ENCODE peak calls at places on chromosome 17, in nine cellular contexts. One of them, this sample, is unnamed.
A peak's percentile ranks its signal among the peaks of the same experiment; 100 is the strongest.

GRCh38 chr17:61196799-61197198 is 202.8 kb upstream of the TBX2 start:
- DNase-seq in breast epithelium: no peak
- DNase-seq in mesenchymal stem cell: peak; percentile 34
- DNase-seq in trophoblast cell: no peak
- DNase-seq in left ventricle myocardium inferior: no peak
- DNase-seq in lung: no peak
- DNase-seq in effector memory CD4-positive, alpha-beta T cell: no peak
- DNase-seq in IMR-90: peak; percentile 9
- DNase-seq in body of pancreas: no peak
- DNase-seq in this sample: no peak

GRCh38 chr17:8861482-8862181 is 5.8 kb downstream of the PIK3R6 start:
- DNase-seq in breast epithelium: no peak
- DNase-seq in mesenchymal stem cell: no peak
- DNase-seq in trophoblast cell: no peak
- DNase-seq in left ventricle myocardium inferior: no peak
- DNase-seq in lung: no peak
- DNase-seq in effector memory CD4-positive, alpha-beta T cell: no peak
- DNase-seq in IMR-90: no peak
- DNase-seq in body of pancreas: no peak
- DNase-seq in this sample: no peak

GRCh38 chr17:35312790-35313711 is 60.4 kb downstream of the SLFN11 start:
- DNase-seq in breast epithelium: peak; percentile 42
- DNase-seq in mesenchymal stem cell: peak; percentile 68
- DNase-seq in trophoblast cell: peak; percentile 35
- DNase-seq in left ventricle myocardium inferior: peak; percentile 24
- DNase-seq in lung: peak; percentile 47
- DNase-seq in effector memory CD4-positive, alpha-beta T cell: peak; percentile 83
- DNase-seq in IMR-90: peak; percentile 73
- DNase-seq in body of pancreas: peak; percentile 55
- DNase-seq in this sample: peak; percentile 57

GRCh38 chr17:5399767-5400166 is 19.7 kb downstream of the NUP88 start:
- DNase-seq in breast epithelium: no peak
- DNase-seq in mesenchymal stem cell: no peak
- DNase-seq in trophoblast cell: no peak
- DNase-seq in left ventricle myocardium inferior: no peak
- DNase-seq in lung: no peak
- DNase-seq in effector memory CD4-positive, alpha-beta T cell: no peak
- DNase-seq in IMR-90: peak; percentile 17
- DNase-seq in body of pancreas: no peak
- DNase-seq in this sample: no peak

GRCh38 chr17:9880582-9880999 is 24.5 kb downstream of the RCVRN start:
- DNase-seq in breast epithelium: no peak
- DNase-seq in mesenchymal stem cell: no peak
- DNase-seq in trophoblast cell: no peak
- DNase-seq in left ventricle myocardium inferior: no peak
- DNase-seq in lung: no peak
- DNase-seq in effector memory CD4-positive, alpha-beta T cell: no peak
- DNase-seq in IMR-90: no peak
- DNase-seq in body of pancreas: no peak
- DNase-seq in this sample: no peak

GRCh38 chr17:44159519-44160210 is 10.8 kb upstream of the ASB16 start:
- DNase-seq in breast epithelium: no peak
- DNase-seq in mesenchymal stem cell: peak; percentile 83
- DNase-seq in trophoblast cell: no peak
- DNase-seq in left ventricle myocardium inferior: no peak
- DNase-seq in lung: no peak
- DNase-seq in effector memory CD4-positive, alpha-beta T cell: peak; percentile 21
- DNase-seq in IMR-90: peak; percentile 25
- DNase-seq in body of pancreas: no peak
- DNase-seq in this sample: peak; percentile 51

GRCh38 chr17:3892095-3892998 is 506 bp downstream of the CAMKK1 start:
- DNase-seq in breast epithelium: peak; percentile 65
- DNase-seq in mesenchymal stem cell: peak; percentile 89
- DNase-seq in trophoblast cell: peak; percentile 44
- DNase-seq in left ventricle myocardium inferior: peak; percentile 78
- DNase-seq in lung: peak; percentile 83
- DNase-seq in effector memory CD4-positive, alpha-beta T cell: peak; percentile 78
- DNase-seq in IMR-90: peak; percentile 66
- DNase-seq in body of pancreas: peak; percentile 78
- DNase-seq in this sample: peak; percentile 92

GRCh38 chr17:29165800-29166506 is 14.2 kb downstream of the MYO18A start:
- DNase-seq in breast epithelium: no peak
- DNase-seq in mesenchymal stem cell: no peak
- DNase-seq in trophoblast cell: no peak
- DNase-seq in left ventricle myocardium inferior: no peak
- DNase-seq in lung: no peak
- DNase-seq in effector memory CD4-positive, alpha-beta T cell: no peak
- DNase-seq in IMR-90: no peak
- DNase-seq in body of pancreas: no peak
- DNase-seq in this sample: no peak

GRCh38 chr17:69501591-69502468 is 87.3 kb downstream of the MAP2K6 start:
- DNase-seq in breast epithelium: peak; percentile 49
- DNase-seq in mesenchymal stem cell: peak; percentile 64
- DNase-seq in trophoblast cell: no peak
- DNase-seq in left ventricle myocardium inferior: no peak
- DNase-seq in lung: peak; percentile 44
- DNase-seq in effector memory CD4-positive, alpha-beta T cell: no peak
- DNase-seq in IMR-90: peak; percentile 90
- DNase-seq in body of pancreas: peak; percentile 59
- DNase-seq in this sample: peak; percentile 58

GRCh38 chr17:3956558-3956957 is 7.7 kb downstream of the ATP2A3 start:
- DNase-seq in breast epithelium: no peak
- DNase-seq in mesenchymal stem cell: no peak
- DNase-seq in trophoblast cell: no peak
- DNase-seq in left ventricle myocardium inferior: no peak
- DNase-seq in lung: no peak
- DNase-seq in effector memory CD4-positive, alpha-beta T cell: no peak
- DNase-seq in IMR-90: no peak
- DNase-seq in body of pancreas: no peak
- DNase-seq in this sample: no peak

GRCh38 chr17:13311301-13311700 is 290.4 kb downstream of the HS3ST3A1 start:
- DNase-seq in breast epithelium: peak; percentile 71
- DNase-seq in mesenchymal stem cell: peak; percentile 50
- DNase-seq in trophoblast cell: peak; percentile 59
- DNase-seq in left ventricle myocardium inferior: no peak
- DNase-seq in lung: no peak
- DNase-seq in effector memory CD4-positive, alpha-beta T cell: no peak
- DNase-seq in IMR-90: peak; percentile 12
- DNase-seq in body of pancreas: no peak
- DNase-seq in this sample: no peak

GRCh38 chr17:43170140-43170765 is 761 bp upstream of the NBR1 start:
- DNase-seq in breast epithelium: peak; percentile 96
- DNase-seq in mesenchymal stem cell: peak; percentile 99
- DNase-seq in trophoblast cell: peak; percentile 96
- DNase-seq in left ventricle myocardium inferior: peak; percentile 86
- DNase-seq in lung: peak; percentile 91
- DNase-seq in effector memory CD4-positive, alpha-beta T cell: peak; percentile 83
- DNase-seq in IMR-90: peak; percentile 95
- DNase-seq in body of pancreas: peak; percentile 91
- DNase-seq in this sample: peak; percentile 89

GRCh38 chr17:28524476-28525415 is 18.6 kb downstream of the FOXN1 start:
- DNase-seq in breast epithelium: peak; percentile 61
- DNase-seq in mesenchymal stem cell: peak; percentile 67
- DNase-seq in trophoblast cell: no peak
- DNase-seq in left ventricle myocardium inferior: no peak
- DNase-seq in lung: peak; percentile 75
- DNase-seq in effector memory CD4-positive, alpha-beta T cell: no peak
- DNase-seq in IMR-90: peak; percentile 78
- DNase-seq in body of pancreas: peak; percentile 89
- DNase-seq in this sample: no peak

GRCh38 chr17:19485800-19486340 is 47.8 kb upstream of the SLC47A1 start:
- DNase-seq in breast epithelium: no peak
- DNase-seq in mesenchymal stem cell: no peak
- DNase-seq in trophoblast cell: no peak
- DNase-seq in left ventricle myocardium inferior: no peak
- DNase-seq in lung: no peak
- DNase-seq in effector memory CD4-positive, alpha-beta T cell: no peak
- DNase-seq in IMR-90: no peak
- DNase-seq in body of pancreas: no peak
- DNase-seq in this sample: no peak

GRCh38 chr17:39636587-39636926 is 387 bp upstream of the STARD3 start:
- DNase-seq in breast epithelium: no peak
- DNase-seq in mesenchymal stem cell: no peak
- DNase-seq in trophoblast cell: no peak
- DNase-seq in left ventricle myocardium inferior: no peak
- DNase-seq in lung: no peak
- DNase-seq in effector memory CD4-positive, alpha-beta T cell: no peak
- DNase-seq in IMR-90: no peak
- DNase-seq in body of pancreas: no peak
- DNase-seq in this sample: no peak
- H3K4me1 ChIP-seq in breast epithelium: peaks cover 12% of the 10 kb centered on the region
- H3K4me1 ChIP-seq in mesenchymal stem cell: peaks cover 35% of the 10 kb centered on the region
- H3K4me1 ChIP-seq in trophoblast cell: peaks cover 18% of the 10 kb centered on the region
- H3K4me1 ChIP-seq in left ventricle myocardium inferior: peaks cover 59% of the 10 kb centered on the region
- H3K4me1 ChIP-seq in lung: peaks cover 30% of the 10 kb centered on the region
- H3K4me1 ChIP-seq in effector memory CD4-positive, alpha-beta T cell: peaks cover 21% of the 10 kb centered on the region
- H3K4me1 ChIP-seq in IMR-90: peaks cover 24% of the 10 kb centered on the region
- H3K4me1 ChIP-seq in body of pancreas: peaks cover 74% of the 10 kb centered on the region
- H3K4me1 ChIP-seq in this sample: peaks cover 21% of the 10 kb centered on the region

GRCh38 chr17:63697341-63698286 is 2.3 kb downstream of the LIMD2 start:
- DNase-seq in breast epithelium: no peak
- DNase-seq in mesenchymal stem cell: peak; percentile 20
- DNase-seq in trophoblast cell: no peak
- DNase-seq in left ventricle myocardium inferior: peak; percentile 54
- DNase-seq in lung: peak; percentile 69
- DNase-seq in effector memory CD4-positive, alpha-beta T cell: peak; percentile 74
- DNase-seq in IMR-90: no peak
- DNase-seq in body of pancreas: peak; percentile 65
- DNase-seq in this sample: peak; percentile 93

GRCh38 chr17:63699638-63700527 is at the start of gene LIMD2:
- DNase-seq in breast epithelium: no peak
- DNase-seq in mesenchymal stem cell: peak; percentile 49
- DNase-seq in trophoblast cell: no peak
- DNase-seq in left ventricle myocardium inferior: peak; percentile 66
- DNase-seq in lung: no peak
- DNase-seq in effector memory CD4-positive, alpha-beta T cell: peak; percentile 78
- DNase-seq in IMR-90: no peak
- DNase-seq in body of pancreas: peak; percentile 40
- DNase-seq in this sample: peak; percentile 70

GRCh38 chr17:63696381-63696961 is 3.5 kb downstream of the LIMD2 start:
- DNase-seq in breast epithelium: no peak
- DNase-seq in mesenchymal stem cell: peak; percentile 47
- DNase-seq in trophoblast cell: no peak
- DNase-seq in left ventricle myocardium inferior: no peak
- DNase-seq in lung: no peak
- DNase-seq in effector memory CD4-positive, alpha-beta T cell: peak; percentile 9
- DNase-seq in IMR-90: no peak
- DNase-seq in body of pancreas: no peak
- DNase-seq in this sample: no peak

GRCh38 chr17:63698886-63699637 is 863 bp downstream of the LIMD2 start:
- DNase-seq in breast epithelium: no peak
- DNase-seq in mesenchymal stem cell: peak; percentile 68
- DNase-seq in trophoblast cell: no peak
- DNase-seq in left ventricle myocardium inferior: peak; percentile 58
- DNase-seq in lung: no peak
- DNase-seq in effector memory CD4-positive, alpha-beta T cell: peak; percentile 80
- DNase-seq in IMR-90: peak; percentile 29
- DNase-seq in body of pancreas: peak; percentile 36
- DNase-seq in this sample: peak; percentile 95

DNA sequence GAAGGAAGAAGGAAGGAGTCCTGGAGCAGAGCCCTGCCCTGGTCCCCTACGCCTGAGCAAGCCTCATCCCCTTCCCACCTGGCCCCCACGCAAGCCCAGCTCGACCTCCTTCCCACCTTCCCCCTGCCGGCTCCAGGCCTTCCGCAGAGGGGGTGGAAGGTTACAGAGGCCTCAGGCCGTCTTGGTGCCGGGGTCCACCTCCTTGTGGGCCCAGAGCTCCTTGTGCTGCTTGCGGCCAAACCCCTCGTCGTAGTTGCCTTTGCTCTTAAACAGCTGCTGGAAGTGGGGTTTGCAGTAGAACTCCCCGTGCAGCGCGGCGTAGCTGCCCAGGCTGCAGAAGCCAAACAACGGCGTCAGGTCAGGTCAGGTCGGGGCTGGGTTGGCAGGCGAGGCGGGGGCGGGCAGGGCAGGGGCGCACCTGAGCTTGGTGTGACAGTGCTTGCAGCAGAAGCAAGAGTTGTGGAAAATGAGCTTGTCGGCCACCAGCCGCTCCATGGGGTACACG is 1.5 kb downstream of the LIMD2 start:
- DNase-seq in breast epithelium: no peak
- DNase-seq in mesenchymal stem cell: no peak
- DNase-seq in trophoblast cell: no peak
- DNase-seq in left ventricle myocardium inferior: no peak
- DNase-seq in lung: no peak
- DNase-seq in effector memory CD4-positive, alpha-beta T cell: no peak
- DNase-seq in IMR-90: no peak
- DNase-seq in body of pancreas: no peak
- DNase-seq in this sample: no peak
- H3K4me1 ChIP-seq in breast epithelium: peaks cover 8% of the 10 kb centered on the region
- H3K4me1 ChIP-seq in mesenchymal stem cell: peaks cover 42% of the 10 kb centered on the region
- H3K4me1 ChIP-seq in trophoblast cell: peaks cover 9% of the 10 kb centered on the region
- H3K4me1 ChIP-seq in left ventricle myocardium inferior: peaks cover 41% of the 10 kb centered on the region
- H3K4me1 ChIP-seq in lung: peaks cover 19% of the 10 kb centered on the region
- H3K4me1 ChIP-seq in effector memory CD4-positive, alpha-beta T cell: peaks cover 70% of the 10 kb centered on the region
- H3K4me1 ChIP-seq in IMR-90: no peaks in the 10 kb centered on the region
- H3K4me1 ChIP-seq in body of pancreas: peaks cover 33% of the 10 kb centered on the region
- H3K4me1 ChIP-seq in this sample: no peaks in the 10 kb centered on the region

DNA sequence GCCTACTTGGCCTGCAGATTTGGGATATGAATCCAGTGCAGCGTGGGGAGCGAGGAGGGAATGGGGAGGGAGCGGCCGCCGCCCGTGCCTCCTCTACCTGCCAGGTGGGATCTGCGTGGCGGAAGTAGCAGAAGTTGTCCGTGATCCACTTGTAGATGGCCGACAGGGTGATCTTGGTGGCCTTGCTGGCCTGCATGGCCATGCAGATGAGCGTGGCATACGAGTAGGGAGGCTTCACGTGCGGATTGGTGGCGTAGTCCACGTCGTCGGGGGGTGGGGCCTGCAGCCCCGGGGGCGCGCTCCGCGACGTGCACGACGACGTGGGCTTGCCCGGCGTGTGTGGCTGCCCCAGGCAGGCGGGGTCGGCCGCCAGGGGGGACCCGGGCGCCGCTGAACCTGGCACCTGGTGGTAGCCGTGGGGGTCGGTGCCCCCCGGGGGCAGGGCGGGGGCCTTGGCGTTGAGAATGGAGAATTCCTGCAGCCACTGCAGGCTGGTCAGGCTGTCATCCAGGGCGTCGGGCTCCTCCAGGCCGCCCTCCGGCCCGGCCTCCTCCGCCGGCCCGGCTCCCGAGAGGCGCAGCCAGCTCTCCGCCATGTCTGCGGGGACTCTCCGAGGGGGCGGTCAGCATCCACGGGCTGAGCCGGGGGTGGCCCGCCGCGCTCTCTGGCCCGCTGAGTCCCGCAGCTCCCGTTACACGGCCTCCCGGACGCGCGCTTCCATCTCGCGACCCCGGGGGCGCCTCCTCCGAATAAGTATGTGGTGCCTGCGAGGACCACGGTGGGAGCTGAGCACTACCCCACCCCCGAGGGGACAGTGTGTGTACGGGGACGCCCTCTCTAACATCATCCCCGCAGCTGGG is 1.0 kb downstream of the FOXJ1 start:
- DNase-seq in breast epithelium: no peak
- DNase-seq in mesenchymal stem cell: no peak
- DNase-seq in trophoblast cell: no peak
- DNase-seq in left ventricle myocardium inferior: no peak
- DNase-seq in lung: peak; percentile 71
- DNase-seq in effector memory CD4-positive, alpha-beta T cell: no peak
- DNase-seq in IMR-90: no peak
- DNase-seq in body of pancreas: no peak
- DNase-seq in this sample: no peak
- H3K4me1 ChIP-seq in breast epithelium: peaks cover 2% of the 10 kb centered on the region
- H3K4me1 ChIP-seq in mesenchymal stem cell: peaks cover 72% of the 10 kb centered on the region
- H3K4me1 ChIP-seq in trophoblast cell: peaks cover 17% of the 10 kb centered on the region
- H3K4me1 ChIP-seq in left ventricle myocardium inferior: peaks cover 55% of the 10 kb centered on the region
- H3K4me1 ChIP-seq in lung: peaks cover 13% of the 10 kb centered on the region
- H3K4me1 ChIP-seq in effector memory CD4-positive, alpha-beta T cell: peaks cover 46% of the 10 kb centered on the region
- H3K4me1 ChIP-seq in IMR-90: no peaks in the 10 kb centered on the region
- H3K4me1 ChIP-seq in body of pancreas: peaks cover 44% of the 10 kb centered on the region
- H3K4me1 ChIP-seq in this sample: peaks cover 22% of the 10 kb centered on the region

GRCh38 chr17:34255381-34255732 is 272 bp downstream of the CCL2 start:
- DNase-seq in breast epithelium: no peak
- DNase-seq in mesenchymal stem cell: no peak
- DNase-seq in trophoblast cell: no peak
- DNase-seq in left ventricle myocardium inferior: no peak
- DNase-seq in lung: no peak
- DNase-seq in effector memory CD4-positive, alpha-beta T cell: no peak
- DNase-seq in IMR-90: no peak
- DNase-seq in body of pancreas: no peak
- DNase-seq in this sample: no peak
- H3K4me1 ChIP-seq in breast epithelium: peaks cover 20% of the 10 kb centered on the region
- H3K4me1 ChIP-seq in mesenchymal stem cell: peaks cover 16% of the 10 kb centered on the region
- H3K4me1 ChIP-seq in trophoblast cell: peaks cover 17% of the 10 kb centered on the region
- H3K4me1 ChIP-seq in left ventricle myocardium inferior: peaks cover 69% of the 10 kb centered on the region
- H3K4me1 ChIP-seq in lung: peaks cover 27% of the 10 kb centered on the region
- H3K4me1 ChIP-seq in effector memory CD4-positive, alpha-beta T cell: no peaks in the 10 kb centered on the region
- H3K4me1 ChIP-seq in IMR-90: peaks cover 35% of the 10 kb centered on the region
- H3K4me1 ChIP-seq in body of pancreas: peaks cover 52% of the 10 kb centered on the region
- H3K4me1 ChIP-seq in this sample: no peaks in the 10 kb centered on the region